ENCODE peak calls at places on chromosomes 13 and 19, in eight cellular contexts. J is dorsolateral prefrontal cortex, M is AG04449, H is cardiac muscle cell, Z is HFF-Myc, X is epithelial cell of esophagus, U is GM23338, P is left lung. L is an unnamed sample.

GRCh38 chr13:84433024-84433423 is 550.8 kb upstream of the SLITRK1 start:
- DNase-seq in M (peak; percentile 80), Z (no peak), J (no peak), U (no peak), H (peak; percentile 16), X (no peak), P (no peak), L (peak; percentile 23)

GRCh38 chr19:55670280-55671053 is 4.6 kb upstream of the EPN1 start:
- DNase-seq in H (peak; percentile 20), J (no peak), P (peak; percentile 92), M (no peak), X (peak; percentile 29), Z (no peak), U (no peak), L (no peak)

GRCh38 chr19:58196911-58197616 is 14.2 kb downstream of the ZNF274 start:
- DNase-seq in X (peak; percentile 40), J (no peak), Z (no peak), U (peak; percentile 12), M (no peak), P (no peak), H (peak; percentile 30), L (no peak)

GRCh38 chr13:73514208-73514607 is 455.4 kb downstream of the KLF5 start:
- DNase-seq in J (no peak), Z (no peak), U (no peak), M (no peak), P (no peak), H (no peak), X (peak; percentile 19), L (no peak)

GRCh38 chr13:95438297-95438696 is 114.2 kb upstream of the CLDN10 start:
- DNase-seq in J (no peak), H (peak; percentile 72), Z (no peak), M (no peak), X (no peak), U (no peak), P (no peak), L (no peak)

GRCh38 chr13:20869540-20869939 is 33.0 kb downstream of the XPO4 start:
- DNase-seq in J (no peak), Z (no peak), M (no peak), H (peak; percentile 41), P (no peak), X (no peak), U (no peak), L (no peak)

GRCh38 chr19:4077800-4078683 is 11.3 kb upstream of the ZBTB7A start:
- DNase-seq in H (peak; percentile 60), Z (no peak), P (peak; percentile 92), X (no peak), U (peak; percentile 69), J (peak; percentile 55), M (no peak), L (no peak)

GRCh38 chr13:24511019-24511823 is 1.4 kb downstream of the PARP4 start:
- DNase-seq in H (peak; percentile 89), M (peak; percentile 54), Z (peak; percentile 73), U (peak; percentile 33), P (no peak), X (peak; percentile 91), J (no peak), L (peak; percentile 78)

GRCh38 chr19:49502866-49503581 is 6.8 kb downstream of the RPS11 start:
- DNase-seq in Z (peak; percentile 72), P (no peak), U (peak; percentile 58), H (peak; percentile 94), J (no peak), M (no peak), X (peak; percentile 73), L (no peak)

GRCh38 chr13:23684647-23685046 is 114.4 kb downstream of the TNFRSF19 start:
- DNase-seq in J (no peak), Z (no peak), M (no peak), U (no peak), P (no peak), H (no peak), X (no peak), L (no peak)

GRCh38 chr13:43348397-43348796 is 325.0 kb downstream of the DNAJC15 start:
- DNase-seq in J (no peak), H (no peak), Z (no peak), X (peak; percentile 86), M (no peak), P (no peak), U (no peak), L (peak; percentile 48)

GRCh38 chr19:41564515-41565383 is 11.2 kb upstream of the CEACAM21 start:
- DNase-seq in Z (no peak), H (no peak), M (no peak), U (peak; percentile 69), J (no peak), X (no peak), P (no peak), L (no peak)

GRCh38 chr19:18590273-18591272 is 2.0 kb downstream of the REX1BD start:
- DNase-seq in J (peak; percentile 94), H (peak; percentile 70), Z (no peak), P (peak; percentile 10), M (no peak), X (peak; percentile 90), U (peak; percentile 99), L (peak; percentile 56)

GRCh38 chr19:29760752-29761502 is 45.9 kb upstream of the C19orf12 start:
- DNase-seq in X (no peak), M (no peak), J (no peak), Z (no peak), U (no peak), H (no peak), P (peak; percentile 43), L (no peak)
- H3K4me3 ChIP-seq in X (no peak overlapping the region), M (no peak overlapping the region), J (no peak overlapping the region), Z (no peak overlapping the region), U (no peak overlapping the region), H (no peak overlapping the region), P (no peak overlapping the region), L (no peak overlapping the region)

GRCh38 chr13:99027260-99027659 is 49.4 kb upstream of the DOCK9 start:
- DNase-seq in H (no peak), M (no peak), P (no peak), J (no peak), Z (no peak), X (no peak), U (no peak), L (no peak)

GRCh38 chr13:99029576-99029975 is 51.7 kb upstream of the DOCK9 start:
- DNase-seq in Z (no peak), J (no peak), M (no peak), U (no peak), X (no peak), P (no peak), H (no peak), L (no peak)

GRCh38 chr13:99027661-99028425 is 50.0 kb upstream of the DOCK9 start:
- DNase-seq in X (no peak), J (no peak), U (no peak), H (no peak), P (no peak), M (no peak), Z (no peak), L (no peak)

GRCh38 chr13:99031725-99032298 is 53.9 kb upstream of the DOCK9 start:
- DNase-seq in M (no peak), J (no peak), H (no peak), Z (no peak), P (no peak), U (no peak), X (peak; percentile 70), L (no peak)

GRCh38 chr13:99028890-99029289 is 51.0 kb upstream of the DOCK9 start:
- DNase-seq in M (no peak), X (no peak), U (peak; percentile 78), J (no peak), P (no peak), Z (no peak), H (no peak), L (no peak)
- TF ChIP-seq CTCF in M (no peak), X (peak; percentile 41), U (peak; percentile 83), J (no peak), P (peak; percentile 38), Z (peak; percentile 45), H (peak; percentile 26), L (no peak)

GRCh38 chr13:40024578-40024952 is 369.1 kb downstream of the COG6 start:
- DNase-seq in P (no peak), U (no peak), H (peak; percentile 8), M (no peak), X (no peak), J (no peak), Z (no peak), L (no peak)
- H3K4me3 ChIP-seq in P (no peak overlapping the region), U (no peak overlapping the region), H (no peak overlapping the region), M (no peak overlapping the region), X (no peak overlapping the region), J (no peak overlapping the region), Z (no peak overlapping the region), L (no peak overlapping the region)

GRCh38 chr13:93227906-93228801 is 1.5 kb downstream of the GPC6 start:
- DNase-seq in P (peak; percentile 71), J (peak; percentile 70), X (peak; percentile 88), M (no peak), U (peak; percentile 91), H (peak; percentile 93), Z (no peak), L (peak; percentile 43)
- TF ChIP-seq CTCF in P (no peak), J (no peak), X (peak; percentile 55), M (peak; percentile 84), U (peak; percentile 44), H (peak; percentile 62), Z (peak; percentile 60), L (peak; percentile 65)

GRCh38 chr13:49220035-49220855 is at the start of gene MLNR:
- DNase-seq in P (peak; percentile 89), U (peak; percentile 76), Z (no peak), X (peak; percentile 38), H (peak; percentile 49), M (no peak), J (no peak), L (no peak)

GRCh38 chr13:49219647-49220034 is 497 bp upstream of the MLNR start:
- DNase-seq in P (no peak), M (no peak), Z (no peak), H (no peak), J (no peak), X (no peak), U (no peak), L (no peak)

GRCh38 chr13:49217962-49218492 is 2.1 kb upstream of the MLNR start:
- DNase-seq in P (no peak), H (no peak), U (peak; percentile 20), M (no peak), Z (no peak), J (no peak), X (no peak), L (no peak)

GRCh38 chr13:49218493-49219051 is 1.6 kb upstream of the MLNR start:
- DNase-seq in X (peak; percentile 11), Z (no peak), J (no peak), U (peak; percentile 63), P (peak; percentile 75), H (peak; percentile 32), M (no peak), L (no peak)

GRCh38 chr13:49220856-49221614 is 897 bp downstream of the MLNR start:
- DNase-seq in P (peak; percentile 85), X (no peak), M (no peak), U (peak; percentile 57), Z (no peak), J (no peak), H (no peak), L (no peak)
- H3K4me3 ChIP-seq in P (peak overlapping the region; percentile 36), X (no peak overlapping the region), M (no peak overlapping the region), U (peak overlapping the region; percentile 57), Z (no peak overlapping the region), J (peak overlapping the region; percentile 26), H (peak overlapping the region; percentile 24), L (peak overlapping the region; percentile 22)

DNA sequence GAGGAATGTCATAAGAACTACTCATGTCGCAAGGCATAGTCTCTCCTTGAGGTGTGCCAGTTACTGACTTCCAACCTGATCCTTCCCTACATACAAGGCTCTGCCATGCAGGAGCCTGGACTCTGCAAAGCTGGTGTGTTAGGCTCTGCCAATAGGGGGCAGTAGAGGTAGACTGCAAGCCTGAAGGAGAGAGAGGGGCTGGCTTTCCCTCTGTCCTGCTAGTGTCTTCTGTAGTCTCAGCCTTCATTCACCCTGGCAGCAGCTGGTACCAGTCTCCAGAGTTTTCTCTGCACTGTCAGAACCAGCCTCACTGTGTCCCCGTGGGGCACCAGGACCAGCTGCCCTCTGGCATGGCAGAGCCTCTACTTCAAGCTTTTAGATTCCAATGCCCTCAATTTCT is 14.5 kb downstream of the SHISA2 start:
- DNase-seq in J (peak; percentile 65), H (peak; percentile 43), X (peak; percentile 37), Z (no peak), U (peak; percentile 92), P (no peak), M (no peak), L (no peak)
- TF ChIP-seq CTCF in J (peak; percentile 85), H (peak; percentile 70), X (peak; percentile 34), Z (peak; percentile 68), U (peak; percentile 95), P (peak; percentile 23), M (peak; percentile 35), L (peak; percentile 49)